ENCODE peak calls at places on chromosomes 13 and 19, in eight cellular contexts. Z is RPMI7951; S is stimulated activated CD8-positive, alpha-beta memory T cell treated with anti-CD3 and anti-CD28 coated beads, Interleukin-7, amount 100 ng/mL, for 1 hour; Y is smooth muscle cell of the brain vasculature; G is NCI-H1092; I is hypothalamus; L is ACHN; K is effector CD4-positive, alpha-beta T cell. X is an unnamed sample.

GRCh38 chr19:45451181-45451849 is 16.5 kb upstream of the FOSB start:
- DNase-seq in Z (peak), S (no peak), Y (no peak), G (no peak), I (peak), L (no peak), K (peak), X (no peak)

GRCh38 chr13:69389899-69390298 is 717.7 kb upstream of the ATXN8OS start:
- DNase-seq in Z (no peak), S (no peak), Y (no peak), G (no peak), I (no peak), L (no peak), K (no peak), X (no peak)

GRCh38 chr19:5491565-5491964 is 36.3 kb downstream of the ZNRF4 start:
- DNase-seq in Z (no peak), S (no peak), Y (no peak), G (no peak), I (no peak), L (no peak), K (no peak), X (no peak)

GRCh38 chr19:49889687-49890348 is 6.9 kb downstream of the IL4I1 start:
- DNase-seq in Z (peak), S (peak), Y (no peak), G (peak), I (peak), L (no peak), K (peak), X (no peak)

GRCh38 chr19:29054886-29055675 is 157.9 kb downstream of the UQCRFS1 start:
- DNase-seq in Z (no peak), S (no peak), Y (no peak), G (no peak), I (no peak), L (no peak), K (no peak), X (no peak)

GRCh38 chr13:28494861-28495585 is at the start of gene FLT1:
- DNase-seq in Z (no peak), S (no peak), Y (no peak), G (no peak), I (no peak), L (no peak), K (no peak), X (no peak)

GRCh38 chr13:93857126-93857525 is 622.4 kb downstream of the DCT start:
- DNase-seq in Z (no peak), S (no peak), Y (no peak), G (no peak), I (no peak), L (no peak), K (no peak), X (no peak)

GRCh38 chr13:77554079-77554478 is 18.6 kb downstream of the SCEL start:
- DNase-seq in Z (no peak), S (no peak), Y (no peak), G (no peak), I (no peak), L (peak), K (no peak), X (no peak)

GRCh38 chr13:58340895-58341294 is 709.4 kb downstream of the PCDH17 start:
- DNase-seq in Z (no peak), S (no peak), Y (no peak), G (no peak), I (no peak), L (no peak), K (no peak), X (no peak)

X was measured in cerebellar nuclear complex.